ENCODE peak calls at places on chromosomes 12 and 14, in seven cellular contexts. U is mesenchymal stem cell, L is IMR-90, A is mesendoderm, F is H9, E is H1, P is trophoblast cell. O is an unnamed sample.

GRCh38 chr12:14548609-14549008 is 19.1 kb downstream of the PLBD1 start:
- DNase-seq in E (no peak), F (no peak), L (no peak), A (no peak), P (no peak), U (no peak), O (no peak)

GRCh38 chr12:101536069-101536674 is 58.6 kb upstream of the MYBPC1 start:
- DNase-seq in F (no peak), L (no peak), U (no peak), P (no peak), E (no peak), A (no peak), O (no peak)

GRCh38 chr12:22408605-22409004 is 74.1 kb upstream of the ST8SIA1 start:
- DNase-seq in A (no peak), E (no peak), U (no peak), P (no peak), F (no peak), L (no peak), O (no peak)

GRCh38 chr12:44532940-44533339 is 343.2 kb downstream of the NELL2 start:
- DNase-seq in P (no peak), E (no peak), U (no peak), L (no peak), A (no peak), F (no peak), O (no peak)

GRCh38 chr14:103718572-103718971 is 3.0 kb downstream of the ZFYVE21 start:
- DNase-seq in L (peak), P (no peak), U (no peak), F (no peak), A (no peak), E (no peak), O (no peak)

GRCh38 chr14:70947739-70948138 is 40.5 kb downstream of the PCNX1 start:
- DNase-seq in P (peak), L (no peak), A (peak), E (no peak), U (no peak), F (no peak), O (no peak)

GRCh38 chr12:121804417-121805111 is 755 bp downstream of the SETD1B start:
- DNase-seq in F (no peak), L (no peak), A (peak), U (peak), E (no peak), P (no peak), O (no peak)

GRCh38 chr14:90523961-90524875 is 127.4 kb downstream of the CALM1 start:
- DNase-seq in P (no peak), F (no peak), A (no peak), E (no peak), L (no peak), U (no peak), O (no peak)

GRCh38 chr14:74278080-74278479 is 24.7 kb downstream of the ABCD4 start:
- DNase-seq in L (no peak), A (no peak), F (no peak), E (no peak), U (no peak), P (no peak), O (no peak)

GRCh38 chr12:11555743-11556625 is 93.5 kb upstream of the ETV6 start:
- DNase-seq in A (peak), P (no peak), E (no peak), U (no peak), L (no peak), F (no peak), O (no peak)

GRCh38 chr12:108482717-108483212 is 32.3 kb upstream of the FICD start:
- DNase-seq in P (no peak), U (no peak), E (no peak), A (peak), L (peak), F (no peak), O (no peak)

GRCh38 chr14:86838363-86838762 is 1154.6 kb downstream of the GALC start:
- DNase-seq in U (peak), F (no peak), A (no peak), L (no peak), E (no peak), P (no peak), O (no peak)

GRCh38 chr14:100292301-100292775 is 13.9 kb downstream of the SLC25A29 start:
- DNase-seq in F (no peak), U (no peak), E (no peak), L (no peak), A (no peak), P (no peak), O (no peak)

GRCh38 chr14:103104654-103105511 is 10.4 kb downstream of the EXOC3L4 start:
- DNase-seq in P (peak), E (no peak), A (peak), L (peak), U (peak), F (peak), O (no peak)

GRCh38 chr12:104524026-104524425 is 67.3 kb downstream of the CHST11 start:
- DNase-seq in E (no peak), U (no peak), L (no peak), A (no peak), P (no peak), F (no peak), O (no peak)

GRCh38 chr14:59398841-59399240 is 66.3 kb downstream of the GPR135 start:
- DNase-seq in U (no peak), E (no peak), F (no peak), L (no peak), P (no peak), A (no peak), O (no peak)
- H3K18ac ChIP-seq in U (no peak), E (no peak), F (no peak), L (no peak), P (no peak), A (no peak), O (no peak)

DNA sequence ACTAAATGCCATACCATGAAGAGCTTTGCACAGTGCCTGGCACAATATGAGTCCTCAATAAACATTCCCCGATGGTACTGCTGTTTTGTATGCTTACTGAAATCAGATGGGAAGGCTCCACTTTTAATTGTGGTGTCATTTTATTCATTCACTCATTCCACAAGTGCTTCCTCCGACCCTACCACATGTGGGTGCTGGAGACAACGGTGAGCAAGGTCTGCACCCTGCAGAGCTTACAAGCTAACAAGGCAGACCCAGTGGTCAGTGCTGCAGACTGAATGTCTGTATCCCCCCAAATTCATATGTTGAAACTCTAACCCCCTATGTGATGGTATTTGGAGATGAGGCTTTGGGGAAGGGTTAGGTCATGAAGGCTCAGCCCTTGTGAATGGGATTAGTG is 48.3 kb downstream of the RFX4 start:
- DNase-seq in L (no peak), F (no peak), A (peak), P (no peak), U (no peak), E (no peak), O (no peak)
- H3K18ac ChIP-seq in L (no peak), F (no peak), A (no peak), P (no peak), U (no peak), E (no peak), O (no peak)

DNA sequence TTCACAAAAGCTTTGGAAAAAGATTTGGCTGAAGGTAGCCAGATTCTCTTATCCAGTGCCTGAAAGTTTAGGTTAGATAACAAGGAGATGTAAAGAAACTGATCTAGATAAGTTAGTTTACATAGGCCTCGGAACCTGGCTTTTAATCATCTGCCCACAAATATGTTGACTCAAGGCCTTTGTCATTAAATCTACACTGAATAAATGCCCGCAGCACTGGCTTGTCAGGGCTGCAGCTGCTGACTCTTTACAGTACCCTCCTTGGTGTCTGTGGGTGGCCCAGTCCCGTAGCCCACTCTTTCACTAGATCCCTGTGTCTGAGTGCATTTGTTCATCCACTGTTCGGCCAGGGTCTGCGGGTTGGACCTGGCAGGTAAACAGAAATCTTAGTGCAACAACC is 58.0 kb downstream of the TMEM116 start:
- DNase-seq in P (no peak), E (no peak), F (no peak), U (no peak), A (no peak), L (no peak), O (no peak)
- H3K18ac ChIP-seq in P (no peak), E (no peak), F (no peak), U (no peak), A (no peak), L (no peak), O (no peak)

DNA sequence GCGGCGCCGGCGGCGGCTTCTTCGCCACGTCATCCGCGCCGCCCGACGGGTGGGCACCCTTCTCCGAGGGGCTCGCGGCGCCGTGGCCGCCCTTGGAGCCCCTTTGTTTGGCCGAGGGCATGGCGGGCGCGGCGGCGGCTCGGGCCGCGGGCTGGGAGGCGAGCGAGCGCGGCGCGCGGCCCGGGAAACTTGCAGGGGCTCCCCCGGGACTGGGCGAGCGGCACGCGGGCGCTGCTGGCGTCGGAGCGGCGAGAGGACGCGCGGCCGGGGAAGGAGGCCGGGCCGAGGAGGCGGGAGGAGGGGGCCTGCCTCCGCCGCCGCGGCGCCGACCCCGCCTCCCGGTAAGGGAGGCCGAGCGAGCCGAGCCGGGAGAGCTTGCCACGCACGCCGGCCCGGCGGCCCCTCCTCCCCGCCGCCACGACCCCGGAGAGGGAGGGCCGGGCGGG is at the start of gene CKAP4:
- DNase-seq in F (peak), P (peak), L (peak), A (peak), U (peak), E (no peak), O (peak)
- H3K18ac ChIP-seq in F (peak), P (peak), L (peak), A (peak), U (peak), E (peak), O (peak)

DNA sequence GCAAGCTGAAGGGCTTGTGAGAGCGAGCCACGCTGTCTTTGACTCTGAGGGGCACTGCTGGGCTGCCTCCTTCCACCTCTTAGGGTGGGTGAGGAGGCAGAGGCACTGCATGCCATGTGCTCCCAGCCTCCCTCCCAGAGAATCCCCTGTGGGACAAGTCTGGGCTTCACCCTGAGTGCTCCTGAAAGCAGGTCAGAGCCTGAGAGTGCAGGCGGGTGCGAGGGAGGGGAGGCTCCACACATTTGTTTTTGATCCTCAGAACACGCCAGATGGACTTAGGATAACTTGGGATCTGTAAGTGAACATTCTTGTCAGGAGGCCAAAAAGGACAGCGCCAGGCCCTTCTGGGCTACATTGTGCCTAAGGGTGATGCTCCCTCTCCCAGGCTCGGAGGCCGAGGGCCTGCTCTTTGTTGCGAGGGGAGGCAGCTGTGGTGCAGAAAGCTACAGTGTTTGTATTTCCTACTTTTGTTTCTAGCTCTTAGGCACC is 155.4 kb downstream of the TMX1 start:
- DNase-seq in E (no peak), A (peak), L (peak), F (peak), P (no peak), U (peak), O (no peak)
- H3K18ac ChIP-seq in E (peak), A (no peak), L (peak), F (no peak), P (peak), U (peak), O (peak)

GRCh38 chr12:47190905-47191304 is 111.1 kb upstream of the AMIGO2 start:
- DNase-seq in P (no peak), L (no peak), E (no peak), A (no peak), U (no peak), F (no peak), O (no peak)
- H3K18ac ChIP-seq in P (no peak), L (no peak), E (no peak), A (no peak), U (no peak), F (no peak), O (no peak)